ENCODE peak calls at places on chromosomes 4 and X, in six cellular contexts. D is body of pancreas; L is CD4-positive, alpha-beta T cell; Q is SJCRH30; B is aorta; U is mesenchymal stem cell. Z is an unnamed sample. For H3K9me3, the result is how much of the 10 kb centered on the place peaks cover.

GRCh38 chrX:118541482-118541881 is 45.9 kb downstream of the DOCK11 start:
- DNase-seq in D (no peak), L (no peak), Q (no peak), B (no peak), U (no peak), Z (no peak)

GRCh38 chr4:41320278-41320677 is 63.5 kb downstream of the UCHL1 start:
- DNase-seq in D (no peak), L (no peak), Q (no peak), B (no peak), U (no peak), Z (no peak)

GRCh38 chrX:129779747-129780146 is at the start of gene SASH3:
- DNase-seq in D (no peak), L (peak), Q (no peak), B (peak), U (no peak), Z (no peak)

GRCh38 chrX:23887448-23887847 is 20.3 kb downstream of the APOO start:
- DNase-seq in D (no peak), L (no peak), Q (no peak), B (no peak), U (no peak), Z (peak)

GRCh38 chrX:149151805-149152757 is 353.0 kb downstream of the IDS start:
- DNase-seq in D (no peak), L (no peak), Q (no peak), B (no peak), U (peak), Z (no peak)

GRCh38 chr4:69781458-69782418 is 21.3 kb upstream of the SULT1B1 start:
- DNase-seq in D (no peak), L (no peak), Q (no peak), B (no peak), U (no peak), Z (no peak)

GRCh38 chr4:103915224-103915869 is 195.6 kb upstream of the TACR3 start:
- DNase-seq in D (no peak), L (no peak), Q (peak), B (no peak), U (peak), Z (no peak)

GRCh38 chr4:15935504-15936392 is 2.8 kb downstream of the FGFBP1 start:
- DNase-seq in D (no peak), L (no peak), Q (peak), B (no peak), U (no peak), Z (no peak)

GRCh38 chr4:140952709-140953108 is 180.6 kb downstream of the RNF150 start:
- DNase-seq in D (no peak), L (no peak), Q (no peak), B (no peak), U (peak), Z (no peak)

GRCh38 chr4:108427946-108428345 is 192.4 kb upstream of the RPL34 start:
- DNase-seq in D (no peak), L (no peak), Q (no peak), B (no peak), U (no peak), Z (no peak)

GRCh38 chr4:145954924-145955339 is 16.3 kb upstream of the ZNF827 start:
- DNase-seq in D (no peak), L (no peak), Q (peak), B (no peak), U (peak), Z (peak)

GRCh38 chrX:57367649-57368048 is 81.1 kb downstream of the FAAH2 start:
- DNase-seq in D (no peak), L (no peak), Q (peak), B (no peak), U (no peak), Z (no peak)

GRCh38 chr4:66640216-66640615 is 905.1 kb downstream of the CENPC start:
- DNase-seq in D (no peak), L (no peak), Q (no peak), B (no peak), U (no peak), Z (no peak)

GRCh38 chrX:130834149-130834548 is 68.9 kb downstream of the ENOX2 start:
- DNase-seq in D (no peak), L (no peak), Q (no peak), B (no peak), U (no peak), Z (no peak)

GRCh38 chr4:88378691-88379559 is at the start of gene HERC6:
- DNase-seq in D (peak), L (peak), Q (peak), B (peak), U (peak), Z (peak)

GRCh38 chr4:23881674-23882337 is 8.0 kb downstream of the PPARGC1A start:
- DNase-seq in D (no peak), L (no peak), Q (no peak), B (no peak), U (no peak), Z (no peak)

GRCh38 chr4:73103799-73104503 is 34.4 kb upstream of the COX18 start:
- DNase-seq in D (no peak), L (no peak), Q (no peak), B (no peak), U (peak), Z (no peak)

GRCh38 chr4:41135761-41136160 is 78.6 kb downstream of the APBB2 start:
- DNase-seq in D (no peak), L (no peak), Q (no peak), B (no peak), U (no peak), Z (peak)

GRCh38 chr4:145618210-145618911 is 824 bp upstream of the MMAA start:
- DNase-seq in D (peak), L (peak), Q (no peak), B (no peak), U (no peak), Z (peak)

GRCh38 chr4:73127839-73128448 is 58.4 kb upstream of the COX18 start:
- DNase-seq in D (no peak), L (no peak), Q (no peak), B (no peak), U (peak), Z (no peak)

GRCh38 chrX:112760697-112761096 is 79.9 kb downstream of the AMOT start:
- DNase-seq in D (no peak), L (no peak), Q (peak), B (no peak), U (no peak), Z (no peak)

GRCh38 chrX:47645530-47645929 is 4.8 kb downstream of the ELK1 start:
- DNase-seq in D (no peak), L (no peak), Q (no peak), B (no peak), U (no peak), Z (no peak)
- H3K9me3 ChIP-seq in D (under half), L (under half), Q (under half), B (under half), U (under half), Z (under half)

DNA sequence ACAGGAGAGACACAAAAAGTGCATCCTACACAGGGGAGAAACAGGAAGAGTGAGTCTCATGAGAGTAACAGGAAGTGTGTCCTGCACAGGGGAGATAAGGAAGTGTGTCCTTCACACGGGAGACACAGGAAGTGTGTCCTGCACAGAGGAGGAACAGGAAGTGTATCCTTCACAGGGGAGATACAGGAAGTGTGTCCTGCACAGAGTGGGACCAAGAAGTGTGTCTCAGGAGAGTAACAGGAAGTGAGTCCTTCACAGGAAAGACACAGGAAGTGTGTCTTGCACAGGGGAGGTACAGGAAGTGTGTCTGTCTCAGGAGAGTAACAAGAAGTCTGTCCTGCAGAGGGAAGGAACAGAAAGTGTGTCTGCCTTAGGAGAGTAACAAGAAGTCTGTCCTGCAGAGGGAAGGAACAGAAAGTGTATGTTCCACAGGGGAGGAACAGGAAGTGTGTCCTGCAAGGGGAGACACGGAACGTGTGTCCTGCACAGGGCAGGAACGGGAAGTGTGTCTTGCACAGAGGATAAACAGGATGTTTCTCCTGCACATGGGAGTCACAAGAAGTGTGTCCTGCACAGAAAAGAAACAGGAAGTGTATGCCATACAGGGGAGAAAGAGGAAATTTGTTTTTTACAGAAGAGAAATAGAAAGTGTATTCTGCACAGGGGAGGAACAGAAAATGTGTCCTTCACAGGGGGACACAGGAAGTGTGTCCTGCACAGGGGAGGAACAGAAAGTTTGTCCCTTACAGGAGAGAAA is 102.0 kb downstream of the ARSF start:
- DNase-seq in D (no peak), L (no peak), Q (peak), B (no peak), U (no peak), Z (no peak)
- H3K9me3 ChIP-seq in D (under half), L (under half), Q (under half), B (under half), U (under half), Z (under half)

GRCh38 chr4:26891054-26891453 is 30.4 kb downstream of the STIM2 start:
- DNase-seq in D (no peak), L (no peak), Q (no peak), B (no peak), U (no peak), Z (no peak)

GRCh38 chr4:26892480-26893150 is 32.0 kb downstream of the STIM2 start:
- DNase-seq in D (no peak), L (no peak), Q (no peak), B (no peak), U (no peak), Z (no peak)

GRCh38 chr4:26896636-26897035 is 36.0 kb downstream of the STIM2 start:
- DNase-seq in D (no peak), L (no peak), Q (no peak), B (no peak), U (peak), Z (no peak)

GRCh38 chr4:26891867-26892266 is 31.2 kb downstream of the STIM2 start:
- DNase-seq in D (no peak), L (no peak), Q (no peak), B (no peak), U (no peak), Z (no peak)

GRCh38 chr4:26893491-26893890 is 32.9 kb downstream of the STIM2 start:
- DNase-seq in D (no peak), L (no peak), Q (no peak), B (no peak), U (no peak), Z (no peak)
- H3K9me3 ChIP-seq in D (under half), L (under half), Q (under half), B (under half), U (under half), Z (under half)

GRCh38 chr4:183329954-183330742 is 7.9 kb upstream of the CLDN24 start:
- DNase-seq in D (no peak), L (no peak), Q (no peak), B (no peak), U (no peak), Z (no peak)
- H3K9me3 ChIP-seq in D (under half), L (under half), Q (under half), B (under half), U (under half), Z (under half)

GRCh38 chrX:2327423-2327822 is 173.4 kb downstream of the DHRSX start:
- DNase-seq in D (no peak), L (no peak), Q (no peak), B (no peak), U (no peak), Z (no peak)
- H3K9me3 ChIP-seq in D (under half), L (under half), Q (under half), B (under half), U (under half), Z (under half)

GRCh38 chrX:69670001-69670555 is 54.2 kb downstream of the EDA start:
- DNase-seq in D (no peak), L (no peak), Q (no peak), B (no peak), U (no peak), Z (no peak)
- H3K9me3 ChIP-seq in D (under half), L (under half), Q (under half), B (under half), U (under half), Z (under half)